ENCODE peak calls at places on chromosomes 12 and 14, in nine cellular contexts. Z, O, H, P, L, S, K, C and T are unnamed samples.
A peak's percentile ranks its signal among the peaks of the same experiment; 100 is the strongest.

GRCh38 chr12:108635201-108635996 is 1.7 kb upstream of the SELPLG start:
- DNase-seq in Z (no peak), O (peak; percentile 66), H (no peak), P (no peak), L (no peak), S (no peak), K (no peak), C (no peak), T (peak; percentile 11)

GRCh38 chr12:106113042-106113441 is 25.7 kb downstream of the NUAK1 start:
- DNase-seq in Z (peak; percentile 17), O (no peak), H (peak; percentile 59), P (no peak), L (no peak), S (no peak), K (no peak), C (peak; percentile 81), T (no peak)

GRCh38 chr12:66964629-66965028 is 285.8 kb upstream of the GRIP1 start:
- DNase-seq in Z (no peak), O (no peak), H (peak; percentile 87), P (no peak), L (no peak), S (no peak), K (peak; percentile 12), C (peak; percentile 85), T (no peak)

GRCh38 chr14:77007975-77008421 is 20.5 kb downstream of the IRF2BPL start:
- DNase-seq in Z (no peak), O (no peak), H (no peak), P (no peak), L (no peak), S (no peak), K (no peak), C (no peak), T (no peak)

GRCh38 chr14:26835949-26836570 is 238.2 kb upstream of the NOVA1 start:
- DNase-seq in Z (no peak), O (no peak), H (no peak), P (no peak), L (no peak), S (no peak), K (no peak), C (no peak), T (no peak)

GRCh38 chr12:11650279-11650696 is 814 bp downstream of the ETV6 start:
- DNase-seq in Z (no peak), O (no peak), H (peak; percentile 35), P (no peak), L (no peak), S (no peak), K (no peak), C (no peak), T (peak; percentile 28)

GRCh38 chr12:51820721-51821422 is 27.6 kb downstream of the FIGNL2 start:
- DNase-seq in Z (peak; percentile 28), O (peak; percentile 94), H (no peak), P (no peak), L (no peak), S (peak; percentile 46), K (peak; percentile 67), C (peak; percentile 51), T (peak; percentile 95)

GRCh38 chr14:33465952-33466700 is 484.7 kb downstream of the EGLN3 start:
- DNase-seq in Z (no peak), O (no peak), H (no peak), P (no peak), L (no peak), S (no peak), K (no peak), C (peak; percentile 84), T (no peak)

GRCh38 chr12:105315726-105316125 is 14.8 kb upstream of the C12orf75 start:
- DNase-seq in Z (no peak), O (no peak), H (no peak), P (no peak), L (no peak), S (no peak), K (no peak), C (no peak), T (no peak)

GRCh38 chr12:26402648-26403047 is 207.3 kb downstream of the SSPN start:
- DNase-seq in Z (no peak), O (no peak), H (no peak), P (no peak), L (no peak), S (no peak), K (no peak), C (peak; percentile 4), T (peak; percentile 38)

GRCh38 chr14:69990319-69990718 is 111.1 kb downstream of the SMOC1 start:
- DNase-seq in Z (no peak), O (no peak), H (no peak), P (no peak), L (no peak), S (no peak), K (no peak), C (no peak), T (no peak)

GRCh38 chr14:74551903-74552371 is 58.4 kb downstream of the ISCA2 start:
- DNase-seq in Z (no peak), O (no peak), H (no peak), P (no peak), L (no peak), S (no peak), K (no peak), C (no peak), T (no peak)

GRCh38 chr14:21087294-21088091 is 11.0 kb downstream of the ZNF219 start:
- DNase-seq in Z (peak; percentile 85), O (peak; percentile 78), H (peak; percentile 95), P (no peak), L (peak; percentile 52), S (peak; percentile 90), K (peak; percentile 68), C (peak; percentile 93), T (peak; percentile 84)

GRCh38 chr12:1108276-1108675 is 117.3 kb downstream of the ERC1 start:
- DNase-seq in Z (no peak), O (peak; percentile 66), H (no peak), P (no peak), L (no peak), S (no peak), K (no peak), C (no peak), T (no peak)

GRCh38 chr12:76310110-76310509 is 38.1 kb downstream of the BBS10 start:
- DNase-seq in Z (peak; percentile 36), O (no peak), H (peak; percentile 53), P (no peak), L (peak; percentile 38), S (no peak), K (no peak), C (peak; percentile 59), T (no peak)

GRCh38 chr12:109943811-109944210 is 43.7 kb downstream of the TCHP start:
- DNase-seq in Z (no peak), O (no peak), H (no peak), P (no peak), L (no peak), S (no peak), K (no peak), C (no peak), T (no peak)

GRCh38 chr12:12505544-12506501 is 56.8 kb downstream of the DUSP16 start:
- DNase-seq in Z (peak; percentile 49), O (no peak), H (peak; percentile 24), P (no peak), L (no peak), S (peak; percentile 62), K (no peak), C (peak; percentile 49), T (no peak)

GRCh38 chr12:19287302-19287701 is 152.0 kb upstream of the AEBP2 start:
- DNase-seq in Z (no peak), O (no peak), H (no peak), P (no peak), L (no peak), S (no peak), K (no peak), C (no peak), T (no peak)

GRCh38 chr12:72876092-72876491 is 603.9 kb downstream of the TRHDE start:
- DNase-seq in Z (no peak), O (no peak), H (no peak), P (no peak), L (no peak), S (no peak), K (no peak), C (no peak), T (no peak)

GRCh38 chr12:111409403-111410228 is 3.9 kb downstream of the SH2B3 start:
- DNase-seq in Z (peak; percentile 76), O (no peak), H (peak; percentile 68), P (no peak), L (peak; percentile 77), S (no peak), K (no peak), C (peak; percentile 66), T (peak; percentile 83)

GRCh38 chr12:15208140-15208539 is 13.1 kb downstream of the RERG start:
- DNase-seq in Z (peak; percentile 62), O (no peak), H (peak; percentile 20), P (no peak), L (no peak), S (no peak), K (no peak), C (no peak), T (no peak)